ENCODE peak calls at places on chromosomes 4 and X, in six cellular contexts. W, U, V, N, K and D are unnamed samples.
A peak's percentile ranks its signal among the peaks of the same experiment; 100 is the strongest.

GRCh38 chrX:150038977-150039599 is 100.8 kb upstream of the EOLA2 start:
- DNase-seq in V (no peak), W (no peak), K (no peak), U (no peak), N (no peak), D (no peak)

GRCh38 chrX:50617183-50617582 is 146.6 kb upstream of the DGKK start:
- DNase-seq in U (no peak), N (no peak), K (no peak), W (no peak), V (no peak), D (no peak)

GRCh38 chr4:179843370-179843769 is 2399.8 kb upstream of the TENM3 start:
- DNase-seq in U (no peak), W (no peak), K (no peak), V (no peak), N (no peak), D (no peak)

GRCh38 chr4:161256716-161257115 is 907.1 kb downstream of the FSTL5 start:
- DNase-seq in W (no peak), K (no peak), U (no peak), N (no peak), V (no peak), D (no peak)

GRCh38 chr4:165537028-165537648 is 158.3 kb downstream of the CPE start:
- DNase-seq in U (no peak), W (no peak), V (no peak), K (no peak), N (peak; percentile 62), D (peak; percentile 6)

GRCh38 chr4:86223472-86223871 is 136.4 kb downstream of the MAPK10 start:
- DNase-seq in V (no peak), N (no peak), U (no peak), W (no peak), K (no peak), D (no peak)

GRCh38 chr4:40301592-40301991 is 33.5 kb upstream of the CHRNA9 start:
- DNase-seq in N (no peak), K (peak; percentile 51), V (no peak), W (no peak), U (peak; percentile 92), D (no peak)

GRCh38 chr4:157079441-157079840 is 3.5 kb downstream of the GLRB start:
- DNase-seq in U (no peak), K (no peak), W (no peak), N (no peak), V (no peak), D (no peak)

DNA sequence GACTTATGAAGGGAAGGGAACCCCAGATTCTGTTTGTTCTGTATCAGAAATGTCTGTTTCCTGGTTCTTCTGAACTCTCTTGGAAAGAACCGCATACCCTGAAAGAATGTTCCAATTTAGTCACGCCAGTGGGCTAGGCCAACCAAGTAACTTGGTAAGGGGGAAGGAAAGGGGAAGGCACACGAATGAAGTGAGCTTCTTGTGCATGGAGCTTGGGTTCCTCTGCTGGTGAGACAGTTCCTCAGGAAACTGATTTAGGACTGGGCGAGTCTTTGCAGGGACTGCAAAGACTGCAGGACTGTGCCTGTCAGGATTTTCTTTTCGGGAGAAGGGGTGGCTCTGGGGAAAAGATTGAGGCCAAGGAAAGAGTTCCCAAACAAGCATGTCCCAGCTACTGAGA is 35.6 kb downstream of the FRMPD3 start:
- DNase-seq in W (no peak), K (no peak), N (no peak), V (no peak), U (no peak), D (no peak)
- TF ChIP-seq CTCF in W (no peak), K (no peak), N (no peak), V (no peak), U (peak; percentile 41), D (no peak)

DNA sequence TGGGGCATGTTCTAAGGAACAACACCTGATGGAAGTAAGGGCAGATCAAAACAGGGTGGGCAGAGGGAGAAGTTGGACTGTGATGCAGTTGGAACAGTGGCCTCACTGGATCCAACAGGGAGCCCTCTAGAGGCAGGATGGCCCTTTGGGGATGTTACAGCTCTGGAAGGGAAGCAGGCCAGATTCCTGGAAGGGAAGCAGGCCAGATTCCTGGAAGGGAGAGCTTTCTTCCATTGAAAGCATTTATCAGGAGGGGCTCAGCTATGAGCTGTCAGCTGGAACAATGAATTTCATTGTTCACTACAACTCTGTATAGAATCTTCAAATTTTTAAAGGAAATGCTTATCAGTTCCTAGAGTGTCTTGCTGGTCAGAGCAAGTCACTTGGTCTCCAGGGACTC is 17.7 kb downstream of the IL15 start:
- DNase-seq in N (peak; percentile 30), W (no peak), V (peak; percentile 22), U (no peak), K (no peak), D (peak; percentile 16)
- TF ChIP-seq CTCF in N (peak; percentile 75), W (no peak), V (no peak), U (peak; percentile 28), K (no peak), D (peak; percentile 42)

DNA sequence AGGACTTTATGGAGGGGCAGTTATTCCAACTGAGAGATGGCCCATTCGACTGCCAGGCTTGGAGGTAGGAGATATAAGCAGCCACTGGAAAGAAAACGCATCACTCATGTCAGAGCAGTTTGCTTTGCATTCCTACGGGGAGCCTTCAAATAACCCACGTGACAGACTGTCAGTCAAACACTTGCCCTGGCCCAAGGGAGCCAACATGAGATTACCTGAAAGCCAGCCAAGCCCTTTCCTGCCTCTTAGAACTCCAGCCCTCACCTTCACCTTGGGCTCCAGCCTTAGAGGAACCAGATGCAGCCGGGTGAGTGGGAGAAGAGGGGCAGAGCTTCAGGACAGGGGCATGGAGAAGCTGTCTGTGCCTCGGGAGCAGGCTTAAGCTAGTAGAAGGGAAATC is 95.3 kb upstream of the CXCL13 start:
- DNase-seq in V (no peak), N (no peak), K (no peak), U (no peak), W (no peak), D (no peak)
- TF ChIP-seq CTCF in V (no peak), N (no peak), K (no peak), U (no peak), W (no peak), D (no peak)

DNA sequence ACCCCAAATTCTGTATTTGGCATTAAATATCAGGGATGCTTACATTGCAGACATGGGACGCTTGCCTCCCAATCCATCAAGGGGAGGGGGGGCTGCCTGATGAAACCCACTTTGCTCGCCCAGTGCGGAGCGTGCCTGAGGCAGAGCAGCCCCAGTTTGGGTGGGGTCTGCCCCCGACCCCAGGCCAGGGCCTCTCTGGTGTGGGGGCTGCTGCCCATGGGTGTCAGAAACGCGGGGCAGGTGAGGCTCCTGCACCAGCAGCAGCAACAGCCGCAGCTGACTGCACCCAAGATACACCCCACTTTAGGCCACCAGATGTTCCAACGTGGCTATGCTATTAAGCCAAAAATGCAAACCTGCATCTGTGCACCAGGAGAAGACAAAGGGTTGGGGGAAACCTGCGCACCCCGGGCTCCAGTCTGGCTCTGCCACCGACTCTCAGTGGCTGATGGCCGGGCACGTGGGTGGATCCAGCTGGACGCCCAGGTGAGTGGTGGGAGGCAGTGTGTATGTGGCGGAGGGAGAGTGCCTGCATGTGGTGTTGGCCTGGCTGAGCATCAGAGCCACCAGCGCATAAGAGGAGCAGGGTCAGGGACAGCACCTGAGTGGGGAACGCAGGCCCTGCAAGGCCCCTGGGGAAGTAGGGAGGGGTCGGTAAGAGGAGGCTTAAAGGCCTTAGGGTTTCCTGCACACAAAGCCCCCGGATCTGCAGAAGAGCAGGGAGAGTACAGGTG is 86.2 kb downstream of the ABLIM2 start:
- DNase-seq in W (no peak), V (no peak), N (no peak), U (no peak), K (no peak), D (no peak)
- TF ChIP-seq CTCF in W (no peak), V (no peak), N (no peak), U (no peak), K (no peak), D (no peak)

GRCh38 chr4:34723606-34724005 is 1520.7 kb downstream of the ARAP2 start:
- DNase-seq in U (no peak), K (no peak), N (peak; percentile 4), V (no peak), W (no peak), D (no peak)

GRCh38 chr4:34721835-34722234 is 1522.5 kb downstream of the ARAP2 start:
- DNase-seq in K (no peak), U (no peak), W (no peak), V (no peak), N (no peak), D (no peak)

DNA sequence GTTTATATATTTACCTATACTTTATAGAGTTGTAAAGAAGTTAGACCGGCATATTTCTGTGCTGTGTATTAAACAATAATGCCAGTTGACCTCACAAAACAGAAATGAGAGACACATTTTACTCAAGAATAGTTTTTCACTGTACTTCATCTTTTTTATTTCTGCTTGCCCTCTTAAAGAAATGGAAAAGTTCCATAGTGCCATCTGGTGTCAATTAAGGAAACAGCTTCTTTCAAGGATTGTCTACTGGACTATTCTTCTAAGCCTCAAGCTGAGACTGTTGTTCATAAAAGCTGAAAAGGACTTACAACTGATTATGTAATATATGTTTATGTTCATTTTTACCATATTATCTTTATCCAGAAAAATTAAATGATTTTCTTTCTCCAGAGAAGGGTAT is 1523.8 kb downstream of the ARAP2 start:
- DNase-seq in V (no peak), U (no peak), K (no peak), N (peak; percentile 58), W (no peak), D (no peak)
- TF ChIP-seq CTCF in V (no peak), U (peak; percentile 15), K (no peak), N (peak; percentile 54), W (peak; percentile 27), D (peak; percentile 78)